ENCODE peak calls at places on chromosome X, in four cellular contexts. X, P, N and M are unnamed samples.

GRCh38 chrX:65745992-65746391 is 78.5 kb downstream of the MSN start:
- DNase-seq in P (peak; percentile 4), X (peak; percentile 22), N (no peak), M (no peak)

GRCh38 chrX:121000589-121000988 is 15.0 kb upstream of the CT47A1 start:
- DNase-seq in N (no peak), X (peak; percentile 59), P (no peak), M (no peak)

GRCh38 chrX:151776113-151776790 is 41.7 kb downstream of the CNGA2 start:
- DNase-seq in P (no peak), X (no peak), N (no peak), M (no peak)

GRCh38 chrX:111095974-111096870 is at the start of gene PAK3:
- DNase-seq in N (peak; percentile 35), X (peak; percentile 57), P (no peak), M (peak; percentile 37)

GRCh38 chrX:19902110-19902509 is 14.7 kb upstream of the SH3KBP1 start:
- DNase-seq in N (no peak), X (peak; percentile 22), P (no peak), M (no peak)

GRCh38 chrX:134377537-134377936 is 82.4 kb upstream of the HPRT1 start:
- DNase-seq in X (peak; percentile 65), P (peak; percentile 6), N (no peak), M (peak; percentile 11)

GRCh38 chrX:119486745-119487144 is 18.5 kb downstream of the SLC25A5 start:
- DNase-seq in P (no peak), X (no peak), N (no peak), M (no peak)

GRCh38 chrX:77668391-77669237 is 117.4 kb downstream of the ATRX start:
- DNase-seq in N (no peak), P (no peak), X (peak; percentile 49), M (no peak)

GRCh38 chrX:2782171-2782570 is 30.3 kb downstream of the XG start:
- DNase-seq in P (no peak), N (no peak), X (no peak), M (no peak)

GRCh38 chrX:39453847-39454645 is 643.7 kb downstream of the BCOR start:
- DNase-seq in X (no peak), N (no peak), P (no peak), M (peak; percentile 30)

GRCh38 chrX:129653181-129653984 is 1.4 kb downstream of the APLN start:
- DNase-seq in P (no peak), X (no peak), N (peak; percentile 39), M (no peak)

GRCh38 chrX:136694491-136695087 is 46.6 kb downstream of the CD40LG start:
- DNase-seq in N (no peak), X (peak; percentile 71), P (no peak), M (no peak)

GRCh38 chrX:16643160-16643559 is 6.8 kb upstream of the S100G start:
- DNase-seq in N (no peak), X (peak; percentile 54), P (no peak), M (no peak)

GRCh38 chrX:16990839-16991238 is 44.4 kb downstream of the REPS2 start:
- DNase-seq in N (no peak), P (no peak), X (no peak), M (no peak)

GRCh38 chrX:67207912-67208311 is 335.9 kb upstream of the AR start:
- DNase-seq in P (no peak), N (no peak), X (no peak), M (no peak)

GRCh38 chrX:69320116-69320515 is 154.9 kb upstream of the PJA1 start:
- DNase-seq in X (no peak), N (no peak), P (no peak), M (no peak)

GRCh38 chrX:101263766-101264165 is 27.4 kb downstream of the TAF7L start:
- DNase-seq in X (no peak), N (no peak), P (no peak), M (no peak)

GRCh38 chrX:13235930-13236329 is 83.9 kb downstream of the ATXN3L start:
- DNase-seq in X (no peak), P (no peak), N (no peak), M (peak; percentile 20)

GRCh38 chrX:11321986-11322385 is 28.8 kb downstream of the AMELX start:
- DNase-seq in P (no peak), N (no peak), X (peak; percentile 43), M (no peak)

GRCh38 chrX:154368630-154369452 is 5.6 kb downstream of the FLNA start:
- DNase-seq in P (peak; percentile 45), X (peak; percentile 93), N (peak; percentile 78), M (peak; percentile 59)

GRCh38 chrX:45806410-45807121 is 605.9 kb upstream of the DIPK2B start:
- DNase-seq in P (no peak), N (no peak), X (peak; percentile 90), M (no peak)

GRCh38 chrX:45799576-45799975 is 598.9 kb upstream of the DIPK2B start:
- DNase-seq in P (no peak), X (no peak), N (no peak), M (no peak)

GRCh38 chrX:45803383-45803921 is 602.8 kb upstream of the DIPK2B start:
- DNase-seq in X (peak; percentile 76), P (no peak), N (no peak), M (no peak)

GRCh38 chrX:45801554-45801953 is 600.9 kb upstream of the DIPK2B start:
- DNase-seq in N (no peak), X (peak; percentile 55), P (no peak), M (no peak)
- H3K4me3 ChIP-seq in N (no peak overlapping the region), X (no peak overlapping the region), P (no peak overlapping the region), M (no peak overlapping the region)

DNA sequence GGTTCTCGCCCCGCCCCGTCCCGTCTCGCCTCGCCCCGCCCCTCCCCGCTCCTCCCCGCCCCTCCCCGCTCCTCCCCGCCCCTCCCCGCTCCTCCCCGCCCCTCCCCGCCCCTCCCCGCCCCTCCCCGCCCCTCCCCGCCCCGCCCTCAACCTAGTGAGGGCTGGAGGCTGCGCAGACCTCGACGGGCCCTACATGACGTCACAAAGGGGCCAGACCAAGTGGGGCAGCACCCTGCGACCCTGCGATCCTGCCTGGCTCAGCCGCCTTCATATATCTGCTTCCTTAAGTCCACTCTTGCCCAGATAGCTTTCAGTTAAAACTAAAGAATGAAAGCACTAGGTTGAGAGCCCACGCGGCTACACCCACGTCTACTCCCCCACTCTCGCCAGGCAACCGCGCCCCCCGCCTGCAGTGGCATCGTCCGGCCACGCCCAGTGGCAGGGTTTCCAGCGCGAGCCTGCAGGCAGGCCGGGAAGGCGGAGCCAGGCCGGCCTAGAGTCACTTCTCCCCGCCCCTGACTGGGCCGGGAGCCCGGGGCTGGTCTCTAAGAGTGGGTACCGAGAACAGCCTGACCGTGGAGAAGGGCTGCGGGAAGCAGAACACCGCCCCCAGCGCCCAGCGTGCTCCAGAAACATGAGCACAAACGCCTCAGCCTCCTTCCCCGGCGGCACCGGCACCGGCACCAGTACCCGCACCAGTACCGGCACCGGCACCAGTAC is 1.5 kb upstream of the MAOA start:
- DNase-seq in X (peak; percentile 96), P (peak; percentile 87), N (peak; percentile 92), M (peak; percentile 88)
- TF ChIP-seq CTCF in X (peak; percentile 30), P (no peak), N (peak; percentile 9), M (peak; percentile 25)

DNA sequence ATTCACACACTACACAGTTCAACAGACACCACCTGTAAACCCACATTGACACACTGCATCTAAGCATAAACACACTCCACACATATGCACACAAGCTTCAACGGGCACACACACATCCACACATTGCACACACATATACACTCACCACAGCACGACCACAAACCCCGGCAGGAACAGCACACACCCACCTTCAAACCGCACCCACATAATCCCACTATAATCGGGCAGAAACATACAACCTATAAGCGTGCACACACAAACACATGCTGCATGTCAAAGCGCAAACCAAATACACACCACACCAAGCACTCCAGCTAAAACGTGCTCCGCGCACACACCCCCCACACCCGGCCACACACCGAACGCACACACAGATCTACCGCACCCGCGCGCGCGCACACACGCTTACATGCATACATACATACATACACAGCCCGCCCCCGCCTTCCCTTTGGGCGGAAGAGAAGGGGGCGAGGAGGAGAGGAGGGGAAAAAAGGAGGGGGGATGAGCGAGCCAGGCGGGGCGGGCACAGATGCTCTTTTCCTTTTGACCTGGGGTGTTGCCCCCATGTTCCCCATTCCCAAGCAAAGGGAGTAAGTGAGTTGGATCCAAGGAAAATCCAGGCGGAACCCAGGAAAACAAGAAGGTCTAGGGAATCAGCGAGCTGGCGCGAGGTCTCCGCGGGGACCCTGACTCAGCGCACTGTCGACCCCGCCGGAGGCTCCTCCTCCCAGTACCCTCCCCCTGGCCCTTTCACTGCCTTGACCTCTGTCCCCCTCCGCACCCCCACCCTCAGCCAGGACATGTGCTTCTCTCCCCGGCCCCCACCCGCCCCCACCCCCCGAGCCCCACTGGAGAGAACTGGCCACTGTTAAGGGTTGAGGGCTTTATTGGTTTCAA is 9.9 kb downstream of the ARHGAP36 start:
- DNase-seq in N (no peak), X (no peak), P (no peak), M (peak; percentile 19)
- H3K27me3 ChIP-seq in N (no peaks in the 10 kb centered on the region), X (peaks cover 75% of the 10 kb centered on the region), P (no peaks in the 10 kb centered on the region), M (peaks cover 19% of the 10 kb centered on the region)

GRCh38 chrX:115966920-115967319 is 203.6 kb upstream of the AGTR2 start:
- DNase-seq in P (no peak), X (peak; percentile 19), N (no peak), M (no peak)
- H3K4me3 ChIP-seq in P (no peak overlapping the region), X (no peak overlapping the region), N (no peak overlapping the region), M (no peak overlapping the region)

GRCh38 chrX:40733691-40734090 is 1.7 kb downstream of the MED14 start:
- DNase-seq in X (peak; percentile 21), P (no peak), N (no peak), M (no peak)

GRCh38 chrX:40736170-40736505 is 796 bp upstream of the MED14 start:
- DNase-seq in P (no peak), X (no peak), N (no peak), M (no peak)

GRCh38 chrX:40734956-40735317 is 405 bp downstream of the MED14 start:
- DNase-seq in X (no peak), P (peak; percentile 5), N (no peak), M (peak; percentile 49)

GRCh38 chrX:40729923-40730584 is 5.3 kb downstream of the MED14 start:
- DNase-seq in P (no peak), X (no peak), N (no peak), M (no peak)

DNA sequence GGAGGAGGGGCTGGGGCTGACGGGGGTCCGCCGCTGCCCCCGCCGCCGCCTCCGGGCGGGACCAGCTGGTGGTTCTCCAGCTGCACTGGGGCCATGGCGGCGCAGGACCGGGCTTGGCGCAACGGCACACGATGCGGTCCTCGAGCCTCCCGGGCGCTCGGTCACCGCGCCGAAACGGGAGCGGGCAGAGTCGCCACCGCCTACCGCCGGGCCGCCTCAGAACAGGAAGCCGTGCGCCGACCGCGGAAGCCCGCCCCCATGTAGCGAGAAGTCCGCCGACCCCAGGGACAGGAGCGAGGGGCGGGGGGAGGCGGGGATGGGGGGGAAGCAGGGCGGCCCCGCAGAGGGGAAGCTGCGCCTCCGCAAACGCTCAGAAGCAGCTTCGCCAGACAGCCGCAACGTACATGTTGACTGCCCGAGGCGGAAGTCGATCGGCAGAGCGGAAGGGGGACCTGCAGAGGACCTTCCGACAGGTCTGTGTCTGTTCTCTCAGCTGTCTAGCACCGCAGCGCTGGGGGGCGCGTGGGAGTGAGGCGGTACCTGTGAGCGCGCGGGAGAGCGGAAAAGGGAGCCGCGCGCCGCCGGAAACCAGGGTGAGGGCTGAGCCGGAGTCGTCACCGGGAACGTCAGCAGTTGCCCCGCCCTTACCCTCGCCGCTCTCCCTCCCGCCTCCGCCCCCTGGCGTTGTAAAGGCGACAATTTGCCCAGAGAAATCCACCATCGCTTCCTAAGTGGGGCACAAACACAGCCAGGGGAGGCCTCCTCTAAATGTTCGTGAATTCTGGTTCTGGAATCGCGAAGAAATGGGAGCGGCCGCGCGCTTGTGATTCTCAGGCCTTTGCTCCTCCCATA is at the start of gene MED14:
- DNase-seq in N (peak; percentile 83), X (peak; percentile 88), P (peak; percentile 84), M (peak; percentile 96)
- TF ChIP-seq CTCF in N (no peak), X (peak; percentile 47), P (peak; percentile 67), M (peak; percentile 60)